ENCODE peak calls at places on chromosome X, in seven cellular contexts. Q is Panc1, L is fibroblast of mammary gland, B is left ventricle myocardium inferior, A is cardiac fibroblast, N is nephron progenitor cell, R is fibroblast of lung. F is an unnamed sample.

GRCh38 chrX:16771483-16772398 is 14.5 kb upstream of the TXLNG start:
- DNase-seq in Q (peak), L (peak), B (no peak), A (peak), N (peak), R (peak), F (peak)

GRCh38 chrX:85084770-85085393 is 81.2 kb downstream of the APOOL start:
- DNase-seq in Q (no peak), L (peak), B (no peak), A (peak), N (peak), R (peak), F (peak)

GRCh38 chrX:98294310-98294709 is 1410.6 kb downstream of the RPA4 start:
- DNase-seq in Q (no peak), L (no peak), B (no peak), A (no peak), N (no peak), R (no peak), F (no peak)

GRCh38 chrX:138034136-138034535 is 468.2 kb downstream of the ZIC3 start:
- DNase-seq in Q (no peak), L (no peak), B (no peak), A (no peak), N (no peak), R (no peak), F (no peak)

GRCh38 chrX:120570201-120570600 is 9.4 kb upstream of the CUL4B start:
- DNase-seq in Q (no peak), L (no peak), B (no peak), A (no peak), N (no peak), R (no peak), F (no peak)

GRCh38 chrX:9293051-9293496 is 171.8 kb upstream of the TBL1X start:
- DNase-seq in Q (no peak), L (no peak), B (no peak), A (no peak), N (peak), R (no peak), F (no peak)

GRCh38 chrX:23548164-23548563 is 119.1 kb upstream of the PRDX4 start:
- DNase-seq in Q (no peak), L (no peak), B (no peak), A (no peak), N (no peak), R (no peak), F (no peak)

GRCh38 chrX:11702420-11702819 is 36.7 kb upstream of the ARHGAP6 start:
- DNase-seq in Q (no peak), L (no peak), B (no peak), A (no peak), N (no peak), R (no peak), F (no peak)

GRCh38 chrX:93422693-93423092 is 250.7 kb downstream of the NAP1L3 start:
- DNase-seq in Q (no peak), L (peak), B (no peak), A (peak), N (peak), R (peak), F (peak)

GRCh38 chrX:106608016-106608415 is 3.8 kb upstream of the RADX start:
- DNase-seq in Q (no peak), L (no peak), B (no peak), A (no peak), N (no peak), R (no peak), F (no peak)

GRCh38 chrX:97597954-97598353 is 714.2 kb downstream of the RPA4 start:
- DNase-seq in Q (no peak), L (no peak), B (no peak), A (no peak), N (no peak), R (no peak), F (no peak)

GRCh38 chrX:362351-362750 is 24.4 kb downstream of the PPP2R3B start:
- DNase-seq in Q (no peak), L (no peak), B (no peak), A (no peak), N (no peak), R (no peak), F (no peak)

GRCh38 chrX:11597479-11597878 is 68.2 kb downstream of the ARHGAP6 start:
- DNase-seq in Q (no peak), L (peak), B (no peak), A (peak), N (no peak), R (peak), F (no peak)

GRCh38 chrX:37921758-37922157 is 74.4 kb upstream of the DYNLT3 start:
- DNase-seq in Q (no peak), L (peak), B (no peak), A (peak), N (no peak), R (peak), F (peak)

GRCh38 chrX:40908026-40908425 is 172.7 kb upstream of the MED14 start:
- DNase-seq in Q (no peak), L (peak), B (no peak), A (peak), N (no peak), R (peak), F (no peak)

GRCh38 chrX:153878969-153879653 is 6.9 kb downstream of the L1CAM start:
- DNase-seq in Q (no peak), L (no peak), B (no peak), A (no peak), N (peak), R (no peak), F (no peak)

GRCh38 chrX:17475820-17476219 is 100.8 kb downstream of the NHS start:
- DNase-seq in Q (no peak), L (peak), B (no peak), A (peak), N (no peak), R (peak), F (no peak)

GRCh38 chrX:120725874-120726273 is 96.0 kb upstream of the C1GALT1C1 start:
- DNase-seq in Q (no peak), L (no peak), B (no peak), A (no peak), N (no peak), R (no peak), F (no peak)

GRCh38 chrX:104370089-104370488 is 115.4 kb upstream of the ESX1 start:
- DNase-seq in Q (no peak), L (peak), B (no peak), A (peak), N (no peak), R (no peak), F (peak)

GRCh38 chrX:19630228-19630627 is 114.9 kb upstream of the MAP3K15 start:
- DNase-seq in Q (no peak), L (no peak), B (no peak), A (no peak), N (no peak), R (no peak), F (no peak)

GRCh38 chrX:40784516-40785151 is 49.3 kb upstream of the MED14 start:
- DNase-seq in Q (no peak), L (no peak), B (no peak), A (no peak), N (no peak), R (no peak), F (peak)

GRCh38 chrX:10447577-10448214 is 172.7 kb downstream of the MID1 start:
- DNase-seq in Q (no peak), L (no peak), B (no peak), A (peak), N (no peak), R (peak), F (peak)

GRCh38 chrX:148470324-148470723 is 30.1 kb upstream of the AFF2 start:
- DNase-seq in Q (no peak), L (no peak), B (no peak), A (no peak), N (no peak), R (no peak), F (no peak)

GRCh38 chrX:151713859-151714258 is 2.0 kb upstream of the FATE1 start:
- DNase-seq in Q (peak), L (no peak), B (no peak), A (peak), N (peak), R (peak), F (peak)

GRCh38 chrX:152642931-152643525 is 5.3 kb downstream of the GABRQ start:
- DNase-seq in Q (no peak), L (no peak), B (no peak), A (no peak), N (no peak), R (no peak), F (no peak)

GRCh38 chrX:15616531-15616930 is 15.8 kb upstream of the ACE2 start:
- DNase-seq in Q (no peak), L (peak), B (peak), A (peak), N (no peak), R (peak), F (no peak)

GRCh38 chrX:153828723-153829548 is 1.4 kb downstream of the PDZD4 start:
- DNase-seq in Q (no peak), L (no peak), B (no peak), A (no peak), N (peak), R (no peak), F (no peak)

GRCh38 chrX:28022371-28022770 is 41.1 kb upstream of the DCAF8L1 start:
- DNase-seq in Q (no peak), L (no peak), B (no peak), A (no peak), N (no peak), R (no peak), F (no peak)

GRCh38 chrX:22424141-22424915 is 151.6 kb downstream of the CBLL2 start:
- DNase-seq in Q (no peak), L (no peak), B (no peak), A (no peak), N (no peak), R (no peak), F (peak)

GRCh38 chrX:48521353-48522243 is at the start of gene EBP:
- DNase-seq in Q (peak), L (peak), B (peak), A (peak), N (peak), R (peak), F (peak)

GRCh38 chrX:48520455-48520854 is 1.2 kb upstream of the EBP start:
- DNase-seq in Q (no peak), L (no peak), B (no peak), A (no peak), N (no peak), R (no peak), F (no peak)

GRCh38 chrX:48522291-48522690 is 683 bp downstream of the EBP start:
- DNase-seq in Q (no peak), L (no peak), B (no peak), A (no peak), N (no peak), R (no peak), F (no peak)

GRCh38 chrX:48523682-48524081 is 2.1 kb downstream of the EBP start:
- DNase-seq in Q (no peak), L (no peak), B (no peak), A (no peak), N (no peak), R (no peak), F (no peak)

GRCh38 chrX:48520976-48521352 is 644 bp upstream of the EBP start:
- DNase-seq in Q (no peak), L (no peak), B (no peak), A (no peak), N (no peak), R (no peak), F (no peak)
- TF ChIP-seq CTCF in Q (no peak), L (no peak), B (no peak), A (no peak), N (no peak), R (no peak), F (no peak)

GRCh38 chrX:57932266-57932665 is 22.0 kb upstream of the ZXDA start:
- DNase-seq in Q (no peak), L (no peak), B (no peak), A (no peak), N (no peak), R (no peak), F (no peak)

GRCh38 chrX:57933321-57933720 is 23.1 kb upstream of the ZXDA start:
- DNase-seq in Q (no peak), L (no peak), B (no peak), A (no peak), N (no peak), R (no peak), F (no peak)

GRCh38 chrX:57930051-57930450 is 19.8 kb upstream of the ZXDA start:
- DNase-seq in Q (no peak), L (peak), B (no peak), A (no peak), N (no peak), R (no peak), F (no peak)

GRCh38 chrX:57925806-57926205 is 15.5 kb upstream of the ZXDA start:
- DNase-seq in Q (no peak), L (no peak), B (no peak), A (no peak), N (no peak), R (no peak), F (no peak)

DNA sequence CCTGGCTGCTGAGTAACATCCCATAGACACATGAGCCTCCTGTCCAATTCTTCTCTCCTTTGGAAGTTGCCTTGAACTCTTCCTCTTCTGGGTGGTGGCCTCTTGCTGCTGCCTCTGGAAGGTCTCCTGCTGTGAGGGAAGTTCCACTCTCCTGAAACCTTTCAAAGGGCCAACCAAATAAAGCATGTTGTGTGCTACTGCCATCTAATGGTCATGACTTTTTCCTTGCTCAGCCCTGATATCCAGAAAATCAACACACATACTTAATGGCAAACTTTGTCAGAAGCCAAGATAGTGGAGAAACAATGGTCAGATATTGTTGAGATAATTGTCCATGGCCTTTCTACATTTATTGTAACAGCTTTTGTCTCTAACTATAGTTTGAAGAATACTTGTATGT is 19.1 kb upstream of the ZXDA start:
- DNase-seq in Q (no peak), L (peak), B (no peak), A (peak), N (no peak), R (peak), F (no peak)
- TF ChIP-seq CTCF in Q (peak), L (peak), B (peak), A (peak), N (no peak), R (peak), F (peak)

DNA sequence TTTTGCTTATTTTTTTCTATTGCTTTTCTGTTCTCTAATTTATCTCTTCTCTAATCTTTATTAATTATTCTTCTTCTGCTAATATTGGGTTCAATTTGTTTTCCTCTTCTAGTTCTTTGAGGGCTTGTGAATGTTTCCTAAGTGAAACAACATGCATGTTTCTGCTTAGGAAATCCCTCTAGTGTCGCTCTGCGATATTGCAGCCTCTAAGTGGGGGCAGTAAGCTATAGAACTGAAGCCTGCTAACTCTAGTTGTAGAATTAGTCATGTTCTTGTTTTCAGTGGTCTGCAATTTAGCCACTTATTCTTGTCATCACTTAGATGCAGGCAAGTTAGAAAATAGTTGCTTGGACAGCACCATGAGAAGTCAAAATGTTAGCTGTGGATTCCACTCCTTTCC is 222.6 kb downstream of the SPIN4 start:
- DNase-seq in Q (peak), L (peak), B (no peak), A (peak), N (peak), R (no peak), F (no peak)
- TF ChIP-seq CTCF in Q (peak), L (peak), B (peak), A (peak), N (peak), R (peak), F (peak)

GRCh38 chrX:108139303-108139702 is 47.7 kb downstream of the ATG4A start:
- DNase-seq in Q (peak), L (peak), B (no peak), A (no peak), N (no peak), R (peak), F (no peak)
- TF ChIP-seq CTCF in Q (peak), L (peak), B (peak), A (peak), N (peak), R (peak), F (peak)

GRCh38 chrX:14347523-14347922 is 181.8 kb upstream of the GLRA2 start:
- DNase-seq in Q (no peak), L (no peak), B (no peak), A (no peak), N (no peak), R (no peak), F (no peak)

GRCh38 chrX:14344172-14344940 is 185.0 kb upstream of the GLRA2 start:
- DNase-seq in Q (no peak), L (no peak), B (no peak), A (no peak), N (no peak), R (no peak), F (no peak)
- TF ChIP-seq CTCF in Q (no peak), L (no peak), B (no peak), A (no peak), N (no peak), R (no peak), F (no peak)

GRCh38 chrX:101427954-101428353 is 19.9 kb downstream of the HNRNPH2 start:
- DNase-seq in Q (no peak), L (no peak), B (no peak), A (no peak), N (no peak), R (no peak), F (no peak)
- TF ChIP-seq CTCF in Q (no peak), L (no peak), B (no peak), A (no peak), N (no peak), R (no peak), F (no peak)

DNA sequence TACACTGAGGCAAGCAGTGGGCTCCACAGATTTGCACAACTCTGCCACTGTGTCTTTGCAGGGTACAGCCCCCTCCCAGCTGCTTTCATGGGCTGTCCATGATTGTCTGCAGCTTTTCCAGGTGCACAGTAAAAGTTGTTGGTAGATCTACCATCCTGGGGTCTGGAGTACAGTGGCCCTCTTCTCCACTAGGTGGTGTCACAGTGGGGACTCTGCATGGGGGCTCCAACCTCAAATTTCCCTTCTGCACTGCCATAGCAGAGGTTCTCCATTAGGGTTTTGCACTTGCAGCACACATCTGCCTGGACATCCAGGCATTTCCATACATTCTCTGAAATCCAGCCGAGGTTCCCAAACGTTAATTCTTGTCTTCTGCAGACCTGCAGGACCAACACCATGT is 1002.3 kb downstream of the FAM133A start:
- DNase-seq in Q (no peak), L (no peak), B (no peak), A (no peak), N (no peak), R (no peak), F (no peak)
- TF ChIP-seq CTCF in Q (no peak), L (no peak), B (no peak), A (no peak), N (peak), R (no peak), F (no peak)